ENCODE peak calls at places on chromosomes 11 and 22, in nine cellular contexts. I is lower leg skin, S is dorsolateral prefrontal cortex, M is neural crest cell, Y is fibroblast of the aortic adventitia, H is RWPE2, G is A549, A is HCT116, P is body of pancreas. F is an unnamed sample.

GRCh38 chr11:104653011-104653806 is 245.1 kb downstream of the CASP12 start:
- DNase-seq in Y (peak; percentile 10), H (no peak), G (no peak), A (no peak), M (no peak), S (no peak), I (no peak), P (peak; percentile 6), F (no peak)

GRCh38 chr11:91257593-91258170 is 966.9 kb upstream of the FAT3 start:
- DNase-seq in A (no peak), H (no peak), G (no peak), S (no peak), Y (no peak), M (no peak), P (no peak), I (no peak), F (no peak)

GRCh38 chr11:84608788-84609309 is 1018.3 kb downstream of the DLG2 start:
- DNase-seq in H (no peak), A (no peak), G (no peak), P (peak; percentile 8), S (no peak), Y (no peak), I (no peak), M (no peak), F (no peak)

GRCh38 chr11:1299621-1300020 is 9.8 kb downstream of the TOLLIP start:
- DNase-seq in A (no peak), S (peak; percentile 43), H (peak; percentile 61), Y (no peak), P (peak; percentile 25), I (peak; percentile 83), M (no peak), G (no peak), F (peak; percentile 37)

GRCh38 chr22:46105494-46106278 is 44.6 kb upstream of the PPARA start:
- DNase-seq in Y (peak; percentile 88), M (no peak), I (no peak), S (no peak), P (peak; percentile 80), H (peak; percentile 88), G (peak; percentile 85), A (no peak), F (no peak)

GRCh38 chr11:67270256-67271211 is 4.3 kb downstream of the GRK2 start:
- DNase-seq in I (no peak), Y (no peak), A (no peak), S (no peak), G (no peak), H (peak; percentile 52), M (no peak), P (peak; percentile 70), F (no peak)

GRCh38 chr11:9688716-9689511 is 25.0 kb downstream of the SWAP70 start:
- DNase-seq in S (peak; percentile 63), Y (peak; percentile 98), I (no peak), A (no peak), G (no peak), P (peak; percentile 27), H (no peak), M (no peak), F (no peak)

GRCh38 chr11:13105237-13105844 is 96.2 kb downstream of the RASSF10 start:
- DNase-seq in Y (peak; percentile 12), P (peak; percentile 10), I (no peak), S (no peak), H (no peak), M (no peak), A (no peak), G (no peak), F (no peak)

GRCh38 chr11:11789735-11790369 is 51.9 kb upstream of the USP47 start:
- DNase-seq in H (no peak), P (peak; percentile 42), G (peak; percentile 34), Y (peak; percentile 31), A (no peak), I (no peak), M (peak; percentile 20), S (no peak), F (no peak)

GRCh38 chr11:17508306-17508705 is 31.7 kb upstream of the ABCC8 start:
- DNase-seq in Y (peak; percentile 14), H (no peak), G (no peak), S (no peak), A (no peak), I (no peak), P (no peak), M (no peak), F (no peak)

GRCh38 chr22:48907591-48907990 is 920.1 kb downstream of the BRD1 start:
- DNase-seq in G (no peak), M (no peak), P (no peak), A (no peak), Y (no peak), S (peak; percentile 2), I (peak; percentile 49), H (no peak), F (no peak)

GRCh38 chr22:48902001-48902869 is 925.4 kb downstream of the BRD1 start:
- DNase-seq in A (no peak), P (no peak), Y (no peak), G (no peak), S (peak; percentile 17), H (peak; percentile 23), M (no peak), I (peak; percentile 81), F (peak; percentile 35)

GRCh38 chr22:48906177-48906835 is 921.4 kb downstream of the BRD1 start:
- DNase-seq in I (peak; percentile 79), P (no peak), M (no peak), H (peak; percentile 11), S (no peak), G (no peak), A (no peak), Y (no peak), F (peak; percentile 25)

GRCh38 chr22:48902983-48903650 is 924.6 kb downstream of the BRD1 start:
- DNase-seq in G (no peak), M (no peak), S (peak; percentile 16), A (no peak), Y (no peak), P (no peak), I (peak; percentile 53), H (no peak), F (no peak)

DNA sequence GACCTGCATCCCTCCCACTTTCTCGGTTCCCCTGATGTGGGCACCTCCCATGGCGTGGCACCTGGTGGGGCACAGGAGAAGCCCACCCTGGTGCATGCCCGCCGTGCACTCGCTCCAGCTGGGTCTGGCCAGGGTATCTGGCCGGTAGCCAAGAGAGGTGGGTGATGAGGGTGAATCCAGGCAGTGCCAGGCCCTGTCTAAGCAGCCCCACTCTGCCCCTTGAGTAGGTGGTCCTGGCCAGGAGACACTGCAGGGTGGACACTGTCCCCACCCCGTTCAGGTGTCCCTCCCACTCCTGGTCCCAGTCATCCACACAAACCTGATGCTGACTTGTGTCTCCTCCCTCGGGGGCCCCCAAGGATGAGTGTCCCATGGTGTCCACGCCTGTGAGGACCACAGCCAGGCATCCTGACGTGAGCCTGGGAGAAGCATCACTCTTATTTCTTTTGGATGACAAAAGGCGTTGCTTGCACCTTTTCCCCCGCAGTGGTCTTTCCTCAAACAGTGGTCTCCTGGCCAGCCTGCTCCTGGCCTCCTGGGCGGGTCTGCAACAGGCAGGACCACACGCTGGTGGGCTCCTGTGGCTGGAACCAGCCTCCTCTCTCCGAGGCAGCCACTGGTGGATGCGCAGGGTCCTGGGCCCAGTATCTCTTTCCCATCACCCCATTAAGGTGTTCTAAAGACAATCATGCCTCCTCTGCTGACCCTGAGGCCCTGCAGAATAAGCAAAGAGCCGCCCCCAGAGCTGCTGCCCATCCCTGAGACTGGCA is 922.3 kb downstream of the BRD1 start:
- DNase-seq in A (no peak), G (no peak), S (no peak), I (peak; percentile 82), Y (no peak), M (no peak), P (no peak), H (peak; percentile 26), F (peak; percentile 25)
- TF ChIP-seq CTCF in A (no peak), G (no peak), S (no peak), I (no peak), Y (no peak), M (no peak), P (no peak), H (no peak), F (no peak)

DNA sequence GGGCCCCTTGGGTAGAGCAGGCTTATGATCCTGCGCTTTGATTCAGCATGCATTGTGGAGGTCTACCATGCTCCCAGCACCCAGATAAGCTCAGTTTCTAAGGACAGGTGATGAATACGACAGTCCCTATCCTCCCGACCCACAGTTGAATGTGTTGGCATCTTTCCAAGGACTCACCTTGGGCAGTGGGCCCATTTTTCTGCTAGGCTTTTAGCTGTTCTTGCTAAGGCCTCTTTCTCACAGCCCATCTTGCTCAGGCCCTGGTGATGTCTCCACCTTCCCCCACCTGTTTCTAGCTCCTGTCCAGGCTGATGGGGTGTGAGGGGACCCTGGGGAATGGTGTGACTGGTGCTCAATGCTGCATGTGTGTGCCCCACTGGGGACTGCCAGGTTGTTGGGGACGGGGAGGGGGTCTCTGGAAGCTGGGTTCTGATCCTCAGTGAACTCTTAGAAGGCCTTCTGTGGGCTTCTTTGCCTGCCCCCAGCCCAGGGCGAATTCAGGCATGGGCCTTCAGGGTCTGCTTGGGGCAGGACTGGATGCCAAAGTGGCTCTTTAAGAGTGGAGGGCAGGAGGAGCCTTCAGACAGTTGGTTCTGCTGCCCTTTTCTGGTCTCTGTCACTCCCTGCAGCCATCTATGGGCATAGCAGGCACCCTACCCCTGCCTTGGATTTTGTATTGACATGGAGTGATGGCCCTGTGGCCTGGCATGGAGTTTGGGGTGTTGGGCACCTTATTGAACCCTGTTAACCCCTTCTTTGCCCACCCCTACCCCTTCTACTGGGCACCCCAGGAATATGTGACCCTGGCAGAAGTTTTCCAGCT is 33.1 kb downstream of the PHLDB1 start:
- DNase-seq in A (no peak), G (no peak), S (no peak), I (no peak), H (no peak), Y (no peak), M (no peak), P (no peak), F (no peak)
- TF ChIP-seq CTCF in A (no peak), G (no peak), S (no peak), I (no peak), H (peak; percentile 49), Y (no peak), M (no peak), P (peak; percentile 17), F (no peak)

DNA sequence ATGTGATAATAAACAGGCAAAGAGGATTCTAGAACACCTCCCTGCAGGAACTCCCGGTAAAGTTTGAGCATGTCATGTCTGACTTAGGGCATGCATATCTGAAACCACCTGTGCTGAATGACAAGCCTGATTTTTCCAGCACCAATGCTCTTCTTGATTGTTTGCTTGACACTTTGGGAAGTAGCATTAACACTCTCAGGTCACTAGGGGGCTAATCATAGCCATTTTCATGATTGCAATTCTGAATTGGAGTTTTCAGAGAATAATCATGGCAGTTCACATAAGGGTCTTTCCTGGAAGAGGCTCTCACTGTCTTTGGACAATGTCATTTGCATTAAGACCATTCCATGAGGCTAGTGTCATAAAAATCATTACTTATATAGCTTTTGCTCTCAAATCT is 234.4 kb upstream of the MTNR1B start:
- DNase-seq in Y (no peak), P (no peak), A (no peak), G (no peak), S (no peak), M (no peak), H (no peak), I (no peak), F (no peak)
- TF ChIP-seq CTCF in Y (no peak), P (no peak), A (no peak), G (no peak), S (no peak), M (peak; percentile 53), H (peak; percentile 22), I (no peak), F (no peak)

DNA sequence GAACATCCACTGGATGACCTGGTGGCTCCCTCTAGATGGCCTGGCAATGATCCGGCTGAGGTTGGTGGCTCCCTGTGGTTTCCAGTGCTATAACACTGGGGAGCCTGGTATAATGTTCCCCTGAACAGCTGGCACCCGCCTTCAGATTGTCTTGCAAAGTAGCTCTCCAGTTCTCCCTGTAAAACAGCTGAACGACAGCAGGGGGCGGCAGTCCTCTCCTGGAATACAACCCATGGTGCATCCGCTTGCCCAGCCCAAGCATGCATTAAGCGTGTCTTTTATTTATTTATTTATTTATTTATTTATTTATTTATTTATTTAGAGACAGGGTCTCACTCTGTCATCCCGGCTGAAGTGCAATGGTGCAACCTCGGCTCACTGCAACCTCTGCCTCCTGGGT is 258.9 kb downstream of the BUD13 start:
- DNase-seq in P (peak; percentile 40), A (peak; percentile 46), H (no peak), S (no peak), M (peak; percentile 36), Y (peak; percentile 43), I (peak; percentile 73), G (peak; percentile 54), F (no peak)
- TF ChIP-seq CTCF in P (peak; percentile 34), A (peak; percentile 56), H (no peak), S (no peak), M (peak; percentile 53), Y (peak; percentile 46), I (no peak), G (peak; percentile 24), F (peak; percentile 28)